ENCODE peak calls at places on chromosomes 7 and 10, in four cellular contexts. X, V, Y and D are unnamed samples.

GRCh38 chr7:106788637-106789036 is 76.4 kb upstream of the PIK3CG start:
- DNase-seq in X (no peak), V (no peak), Y (no peak), D (no peak)

GRCh38 chr7:111735661-111736323 is 173.5 kb upstream of the IMMP2L start:
- DNase-seq in X (peak), V (peak), Y (peak), D (no peak)

GRCh38 chr7:41987-42386 is 150.4 kb upstream of the FAM20C start:
- DNase-seq in X (peak), V (no peak), Y (no peak), D (no peak)

GRCh38 chr7:80060218-80060806 is 74.3 kb upstream of the GNAI1 start:
- DNase-seq in X (no peak), V (no peak), Y (no peak), D (no peak)

GRCh38 chr10:7272008-7272407 is 138.8 kb downstream of the SFMBT2 start:
- DNase-seq in X (no peak), V (no peak), Y (no peak), D (no peak)

GRCh38 chr7:149257146-149257545 is 4.8 kb upstream of the ZNF783 start:
- DNase-seq in X (no peak), V (no peak), Y (no peak), D (no peak)

GRCh38 chr10:8054498-8055407 is at the start of gene GATA3:
- DNase-seq in X (no peak), V (peak), Y (no peak), D (no peak)

GRCh38 chr10:71070741-71071140 is 141.6 kb upstream of the UNC5B start:
- DNase-seq in X (no peak), V (no peak), Y (no peak), D (no peak)

GRCh38 chr7:47506716-47507354 is 75.1 kb downstream of the TNS3 start:
- DNase-seq in X (no peak), V (no peak), Y (no peak), D (no peak)

GRCh38 chr7:8063706-8064297 is 95.2 kb downstream of the GLCCI1 start:
- DNase-seq in X (no peak), V (no peak), Y (no peak), D (no peak)

GRCh38 chr7:30791126-30791525 is 19.9 kb downstream of the MINDY4 start:
- DNase-seq in X (no peak), V (no peak), Y (no peak), D (no peak)

GRCh38 chr7:123580406-123581161 is 21.0 kb upstream of the ASB15 start:
- DNase-seq in X (no peak), V (no peak), Y (no peak), D (no peak)

GRCh38 chr7:139776486-139777303 is 1.1 kb downstream of the HIPK2 start:
- DNase-seq in X (peak), V (peak), Y (no peak), D (no peak)

GRCh38 chr7:139058963-139059362 is 23.1 kb upstream of the ZC3HAV1L start:
- DNase-seq in X (no peak), V (no peak), Y (no peak), D (no peak)

GRCh38 chr7:141362580-141363435 is 188.4 kb upstream of the AGK start:
- DNase-seq in X (no peak), V (no peak), Y (no peak), D (no peak)

GRCh38 chr7:131039836-131040235 is 287.8 kb upstream of the MKLN1 start:
- DNase-seq in X (no peak), V (no peak), Y (no peak), D (no peak)

GRCh38 chr10:69685802-69686585 is 55.9 kb downstream of the FAM241B start:
- DNase-seq in X (peak), V (no peak), Y (no peak), D (peak)

GRCh38 chr10:94194256-94194655 is 168.5 kb downstream of the NOC3L start:
- DNase-seq in X (no peak), V (no peak), Y (no peak), D (no peak)

GRCh38 chr10:101121661-101122045 is 9.4 kb upstream of the TLX1 start:
- DNase-seq in X (no peak), V (no peak), Y (no peak), D (no peak)

GRCh38 chr7:80921130-80921529 is 2.3 kb upstream of the SEMA3C start:
- DNase-seq in X (no peak), V (no peak), Y (no peak), D (no peak)

GRCh38 chr10:95260909-95261552 is 29.8 kb downstream of the PDLIM1 start:
- DNase-seq in X (no peak), V (no peak), Y (no peak), D (no peak)

GRCh38 chr7:159115601-159116501 is 28.8 kb downstream of the VIPR2 start:
- DNase-seq in X (no peak), V (no peak), Y (no peak), D (peak)

GRCh38 chr10:74008212-74008731 is 10.4 kb downstream of the VCL start:
- DNase-seq in X (no peak), V (no peak), Y (no peak), D (no peak)

GRCh38 chr10:27345455-27345909 is 104.9 kb upstream of the ACBD5 start:
- DNase-seq in X (no peak), V (no peak), Y (no peak), D (no peak)

GRCh38 chr7:104137971-104138370 is 69.8 kb downstream of the ORC5 start:
- DNase-seq in X (no peak), V (no peak), Y (no peak), D (no peak)

GRCh38 chr7:132066776-132067175 is 509.5 kb downstream of the PLXNA4 start:
- DNase-seq in X (peak), V (peak), Y (no peak), D (no peak)

GRCh38 chr7:111138196-111138569 is 47.3 kb downstream of the LRRN3 start:
- DNase-seq in X (no peak), V (peak), Y (no peak), D (no peak)

GRCh38 chr10:132446661-132447445 is 49.9 kb downstream of the PWWP2B start:
- DNase-seq in X (peak), V (peak), Y (no peak), D (no peak)

GRCh38 chr10:43401627-43402026 is 7.4 kb downstream of the HNRNPF start:
- DNase-seq in X (peak), V (no peak), Y (no peak), D (no peak)

GRCh38 chr10:30386801-30387588 is 37.9 kb upstream of the MTPAP start:
- DNase-seq in X (no peak), V (no peak), Y (no peak), D (no peak)

GRCh38 chr7:4227105-4228010 is 454.7 kb upstream of the FOXK1 start:
- DNase-seq in X (no peak), V (no peak), Y (no peak), D (no peak)

GRCh38 chr10:117503170-117503885 is 39.2 kb upstream of the EMX2 start:
- DNase-seq in X (no peak), V (no peak), Y (no peak), D (peak)

GRCh38 chr7:87193912-87194311 is 25.6 kb downstream of the TMEM243 start:
- DNase-seq in X (no peak), V (no peak), Y (no peak), D (no peak)

GRCh38 chr10:11880169-11881027 is 57.2 kb downstream of the PROSER2 start:
- DNase-seq in X (no peak), V (no peak), Y (no peak), D (no peak)

GRCh38 chr7:117698018-117698417 is 175.2 kb downstream of the CTTNBP2 start:
- DNase-seq in X (no peak), V (no peak), Y (no peak), D (no peak)
- TF ChIP-seq EP300 in X (no peak), V (no peak), Y (no peak), D (no peak)

GRCh38 chr10:14959221-14960057 is at the start of gene MEIG1:
- DNase-seq in X (peak), V (peak), Y (peak), D (peak)
- TF ChIP-seq EP300 in X (no peak), V (no peak), Y (peak), D (no peak)

DNA sequence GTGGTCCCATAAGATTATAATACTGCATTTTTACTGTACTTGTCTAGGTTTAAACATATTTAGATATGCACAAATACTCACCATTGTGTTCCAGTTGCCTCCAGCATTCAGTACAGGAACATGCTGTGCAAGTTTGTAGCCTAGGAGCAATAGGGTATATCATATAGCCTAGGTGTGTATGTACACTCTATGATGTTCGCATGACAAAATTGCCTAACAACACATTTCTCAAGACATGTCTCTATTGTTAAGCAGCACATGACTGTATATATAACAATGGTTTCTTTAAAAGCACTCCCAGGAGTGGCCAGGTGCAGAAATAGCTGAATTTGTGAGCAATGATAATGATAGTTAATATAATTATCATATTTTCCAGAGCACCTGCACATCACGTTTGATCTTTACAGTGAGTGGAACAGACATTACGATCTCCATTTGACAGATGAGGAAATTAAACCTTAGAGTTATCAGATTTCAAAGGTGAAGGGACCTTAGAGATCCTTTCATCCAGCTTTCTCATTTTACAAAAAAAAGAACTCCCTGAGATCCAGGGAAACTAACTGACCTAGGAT is 99.2 kb upstream of the PDCD4 start:
- DNase-seq in X (no peak), V (no peak), Y (no peak), D (no peak)
- TF ChIP-seq EP300 in X (no peak), V (no peak), Y (no peak), D (no peak)

GRCh38 chr7:24864214-24864817 is 107.1 kb upstream of the GSDME start:
- DNase-seq in X (no peak), V (no peak), Y (no peak), D (no peak)
- TF ChIP-seq EP300 in X (no peak), V (no peak), Y (no peak), D (no peak)

DNA sequence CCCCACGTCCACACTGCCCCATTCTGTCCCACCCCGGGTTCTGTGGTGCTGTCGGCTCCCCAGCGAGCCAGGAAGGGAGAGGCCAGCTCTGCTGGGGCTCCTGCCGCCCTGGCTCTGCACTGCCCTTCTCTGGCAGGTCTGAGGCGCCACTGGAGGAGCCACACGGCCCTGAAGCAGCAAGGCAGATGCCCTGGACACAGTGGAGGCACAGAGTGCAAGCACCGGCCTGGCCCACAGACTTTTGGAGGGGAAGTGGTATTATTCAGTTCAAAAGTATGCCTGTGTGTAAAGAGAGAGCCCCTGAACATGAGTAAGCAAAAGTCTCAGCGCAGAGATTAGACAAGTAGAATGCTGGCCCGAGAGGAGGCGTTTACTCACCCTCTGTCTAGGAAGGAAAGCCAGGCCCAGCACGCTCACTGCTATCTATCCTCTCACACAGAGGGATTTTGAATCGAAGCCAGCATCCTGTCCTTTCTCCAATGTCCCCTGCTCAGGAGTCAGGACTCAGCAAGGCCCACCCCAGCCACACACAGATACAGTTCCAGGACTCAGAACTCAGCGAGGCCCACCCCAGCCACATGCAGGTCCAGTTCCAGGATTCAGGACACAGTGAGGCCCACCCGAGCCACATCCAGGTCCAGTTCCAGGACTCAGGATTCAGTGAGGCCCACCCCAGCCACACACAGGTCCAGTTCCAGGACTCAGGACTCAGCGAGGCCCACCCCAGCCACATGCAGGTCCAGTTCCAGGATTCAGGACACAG is 115.0 kb downstream of the EGFR start:
- DNase-seq in X (no peak), V (no peak), Y (no peak), D (peak)
- TF ChIP-seq EP300 in X (no peak), V (no peak), Y (no peak), D (no peak)

GRCh38 chr7:46215987-46216567 is 295.0 kb upstream of the IGFBP3 start:
- DNase-seq in X (no peak), V (no peak), Y (no peak), D (no peak)
- TF ChIP-seq EP300 in X (no peak), V (no peak), Y (no peak), D (no peak)

DNA sequence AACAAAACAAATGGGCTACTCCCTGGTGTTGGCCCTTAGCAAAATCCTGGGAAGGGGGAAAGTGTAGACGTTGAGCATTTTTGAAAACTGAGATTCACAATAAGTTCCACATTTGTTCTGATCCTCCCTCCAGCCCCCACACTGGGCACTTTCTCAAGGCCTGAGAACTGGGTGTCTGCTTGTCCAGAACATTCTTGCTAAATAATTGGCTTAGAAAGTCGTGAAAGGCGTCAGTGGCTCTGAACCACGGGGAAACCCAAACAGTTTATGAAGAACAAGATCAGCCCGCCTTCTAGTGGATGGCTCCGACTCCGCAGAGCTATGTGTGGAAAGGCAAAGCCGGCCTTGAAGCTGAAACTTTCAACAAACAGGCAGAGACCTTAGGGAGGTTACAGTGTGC is 370.1 kb downstream of the PRPF18 start:
- DNase-seq in X (peak), V (peak), Y (peak), D (peak)
- TF ChIP-seq EP300 in X (no peak), V (no peak), Y (peak), D (no peak)